ENCODE peak calls at places on chromosomes 11 and 22, in six cellular contexts. H, G, O, X, U and F are unnamed samples.
A peak's percentile ranks its signal among the peaks of the same experiment; 100 is the strongest.

GRCh38 chr11:121476379-121477032 is 23.7 kb upstream of the SORL1-AS1 start:
- DNase-seq in H (no peak), X (no peak), U (no peak), O (no peak), G (no peak), F (no peak)

GRCh38 chr22:39349967-39350802 is at the start of gene SYNGR1:
- DNase-seq in X (no peak), U (peak; percentile 42), H (peak; percentile 26), O (no peak), G (no peak), F (no peak)

GRCh38 chr11:27535103-27535502 is 28.5 kb upstream of the LIN7C start:
- DNase-seq in G (no peak), H (no peak), X (no peak), O (no peak), U (no peak), F (no peak)

GRCh38 chr11:106389096-106389495 is 311.6 kb downstream of the AASDHPPT start:
- DNase-seq in X (peak; percentile 93), H (no peak), U (no peak), O (no peak), G (no peak), F (peak; percentile 57)

GRCh38 chr11:19868281-19868821 is 155.7 kb downstream of the NAV2 start:
- DNase-seq in H (no peak), G (no peak), U (no peak), O (peak; percentile 73), X (peak; percentile 91), F (no peak)

GRCh38 chr22:31790240-31790639 is 36.4 kb downstream of the DEPDC5 start:
- DNase-seq in O (no peak), X (no peak), U (no peak), G (no peak), H (no peak), F (no peak)

GRCh38 chr11:120182357-120182756 is 28.5 kb upstream of the OAF start:
- DNase-seq in X (no peak), O (peak; percentile 36), U (no peak), H (peak; percentile 17), G (no peak), F (no peak)

GRCh38 chr11:127925430-127925829 is 661.9 kb downstream of the ETS1 start:
- DNase-seq in X (peak; percentile 64), H (no peak), G (no peak), O (no peak), U (no peak), F (no peak)

GRCh38 chr22:20537983-20538382 is 30.6 kb downstream of the MED15 start:
- DNase-seq in O (no peak), U (no peak), G (no peak), H (no peak), X (no peak), F (no peak)

GRCh38 chr22:17120281-17120680 is 879 bp downstream of the TMEM121B start:
- DNase-seq in U (peak; percentile 33), G (no peak), H (peak; percentile 51), X (peak; percentile 36), O (peak; percentile 82), F (peak; percentile 93)

GRCh38 chr22:31102441-31103081 is 4.8 kb downstream of the SELENOM start:
- DNase-seq in G (peak; percentile 60), U (peak; percentile 91), H (peak; percentile 69), X (peak; percentile 92), O (peak; percentile 94), F (no peak)

GRCh38 chr11:15765530-15765929 is 590.8 kb downstream of the SOX6 start:
- DNase-seq in X (no peak), H (no peak), O (no peak), G (no peak), U (no peak), F (no peak)

GRCh38 chr11:8610532-8611116 is 16.6 kb upstream of the STK33 start:
- DNase-seq in O (no peak), H (no peak), U (no peak), G (no peak), X (no peak), F (no peak)

GRCh38 chr11:61327669-61328071 is 5.2 kb downstream of the DDB1 start:
- DNase-seq in X (peak; percentile 75), U (no peak), H (no peak), G (no peak), O (no peak), F (no peak)

GRCh38 chr11:108697872-108698473 is 33.1 kb downstream of the DDX10 start:
- DNase-seq in O (no peak), X (peak; percentile 70), H (peak; percentile 44), G (no peak), U (peak; percentile 20), F (peak; percentile 79)

GRCh38 chr11:32575070-32575469 is 8.6 kb upstream of the EIF3M start:
- DNase-seq in H (no peak), O (no peak), U (no peak), X (no peak), G (no peak), F (no peak)

GRCh38 chr22:37775785-37776638 is 31.7 kb upstream of the GCAT start:
- DNase-seq in X (peak; percentile 83), U (no peak), G (no peak), O (no peak), H (no peak), F (no peak)

GRCh38 chr11:72706579-72706978 is 32.4 kb upstream of the PDE2A start:
- DNase-seq in H (no peak), U (no peak), O (no peak), X (no peak), G (no peak), F (no peak)

GRCh38 chr11:34977039-34977906 is 60.9 kb downstream of the PDHX start:
- DNase-seq in H (no peak), U (no peak), G (no peak), O (no peak), X (peak; percentile 89), F (no peak)
- H3K36me3 ChIP-seq in H (no peaks in the 10 kb centered on the region), U (no peaks in the 10 kb centered on the region), G (peaks cover 34% of the 10 kb centered on the region), O (peaks cover 2% of the 10 kb centered on the region), X (peaks cover 3% of the 10 kb centered on the region), F (peaks cover 20% of the 10 kb centered on the region)

DNA sequence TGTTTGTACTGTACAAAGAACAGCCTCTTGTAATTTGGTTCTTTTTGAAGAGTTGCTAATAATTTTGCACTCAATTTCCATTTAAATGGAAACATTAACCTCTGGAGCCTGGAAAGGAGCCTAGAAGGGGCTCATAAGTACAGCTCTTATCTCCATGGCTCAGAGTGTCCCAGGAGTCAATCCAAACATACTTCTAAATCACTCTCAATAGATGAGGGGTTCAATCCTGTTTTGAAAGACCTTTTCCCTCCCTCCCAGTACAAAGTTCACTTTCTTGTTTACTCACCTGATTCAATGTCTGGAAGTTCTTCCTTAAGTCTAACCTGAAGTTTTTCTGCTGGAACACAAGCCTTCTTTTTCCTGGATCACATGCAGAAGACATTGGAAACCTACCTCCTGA is 273.0 kb upstream of the PLET1 start:
- DNase-seq in U (no peak), O (no peak), H (no peak), X (no peak), G (no peak), F (no peak)
- TF ChIP-seq CTCF in U (no peak), O (no peak), H (no peak), X (no peak), G (no peak), F (no peak)

GRCh38 chr11:44308923-44309482 is 936 bp downstream of the ALX4 start:
- DNase-seq in G (no peak), O (no peak), H (no peak), U (no peak), X (peak; percentile 9), F (peak; percentile 50)
- H3K27ac ChIP-seq in G (no peak overlapping the region), O (no peak overlapping the region), H (no peak overlapping the region), U (no peak overlapping the region), X (no peak overlapping the region), F (no peak overlapping the region)

GRCh38 chr22:26779929-26780328 is 122.5 kb downstream of the MIAT start:
- DNase-seq in O (no peak), H (no peak), U (no peak), X (no peak), G (no peak), F (no peak)

GRCh38 chr22:26781062-26781461 is 123.7 kb downstream of the MIAT start:
- DNase-seq in X (no peak), H (no peak), G (no peak), O (no peak), U (no peak), F (no peak)

GRCh38 chr22:26778372-26778771 is 121.0 kb downstream of the MIAT start:
- DNase-seq in X (no peak), H (no peak), O (no peak), U (no peak), G (no peak), F (no peak)

GRCh38 chr22:26777402-26777801 is 120.0 kb downstream of the MIAT start:
- DNase-seq in G (no peak), H (no peak), U (no peak), X (peak; percentile 59), O (no peak), F (peak; percentile 25)

GRCh38 chr22:26779108-26779507 is 121.7 kb downstream of the MIAT start:
- DNase-seq in X (no peak), O (no peak), U (no peak), H (no peak), G (no peak), F (peak; percentile 57)
- H3K36me3 ChIP-seq in X (peaks cover 3% of the 10 kb centered on the region), O (no peaks in the 10 kb centered on the region), U (no peaks in the 10 kb centered on the region), H (no peaks in the 10 kb centered on the region), G (peaks cover 95% of the 10 kb centered on the region), F (no peaks in the 10 kb centered on the region)

GRCh38 chr11:13668102-13668956 is at the start of gene FAR1:
- DNase-seq in H (peak; percentile 96), G (peak; percentile 90), U (peak; percentile 98), O (peak; percentile 98), X (peak; percentile 99), F (peak; percentile 100)
- TF ChIP-seq CTCF in H (no peak), G (peak; percentile 81), U (peak; percentile 67), O (peak; percentile 57), X (peak; percentile 38), F (peak; percentile 63)

DNA sequence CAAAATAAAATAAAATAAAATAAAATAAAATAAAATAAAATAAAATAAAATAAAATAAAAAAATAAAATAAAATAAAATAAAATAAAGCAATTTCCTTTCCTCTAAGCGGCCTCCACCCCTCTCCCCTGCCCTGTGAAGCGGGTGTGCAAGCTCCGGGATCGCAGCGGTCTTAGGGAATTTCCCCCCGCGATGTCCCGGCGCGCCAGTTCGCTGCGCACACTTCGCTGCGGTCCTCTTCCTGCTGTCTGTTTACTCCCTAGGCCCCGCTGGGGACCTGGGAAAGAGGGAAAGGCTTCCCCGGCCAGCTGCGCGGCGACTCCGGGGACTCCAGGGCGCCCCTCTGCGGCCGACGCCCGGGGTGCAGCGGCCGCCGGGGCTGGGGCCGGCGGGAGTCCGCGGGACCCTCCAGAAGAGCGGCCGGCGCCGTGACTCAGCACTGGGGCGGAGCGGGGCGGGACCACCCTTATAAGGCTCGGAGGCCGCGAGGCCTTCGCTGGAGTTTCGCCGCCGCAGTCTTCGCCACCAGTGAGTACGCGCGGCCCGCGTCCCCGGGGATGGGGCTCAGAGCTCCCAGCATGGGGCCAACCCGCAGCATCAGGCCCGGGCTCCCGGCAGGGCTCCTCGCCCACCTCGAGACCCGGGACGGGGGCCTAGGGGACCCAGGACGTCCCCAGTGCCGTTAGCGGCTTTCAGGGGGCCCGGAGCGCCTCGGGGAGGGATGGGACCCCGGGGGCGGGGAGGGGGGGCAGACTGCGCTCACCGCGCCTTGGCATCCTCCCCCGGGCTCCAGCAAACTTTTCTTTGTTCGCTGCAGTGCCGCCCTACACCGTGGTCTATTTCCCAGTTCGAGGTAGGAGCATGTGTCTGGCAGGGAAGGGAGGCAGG is at the start of gene GSTP1:
- DNase-seq in U (peak; percentile 96), H (peak; percentile 88), G (peak; percentile 90), X (peak; percentile 87), O (peak; percentile 97), F (peak; percentile 98)
- H3K27ac ChIP-seq in U (peak within 1 kb of the TSS; percentile 100), H (peak within 1 kb of the TSS; percentile 98), G (peak within 1 kb of the TSS; percentile 95), X (peak within 1 kb of the TSS; percentile 82), O (peak within 1 kb of the TSS; percentile 96), F (peak within 1 kb of the TSS; percentile 91)